ENCODE peak calls at places on chromosome 2, in eight cellular contexts. One of them, this sample, is unnamed. For H3K4me1, the result is how much of the 10 kb centered on the place peaks cover.

GRCh38 chr2:65018141-65018582 is 29.0 kb downstream of the SLC1A4 start:
- DNase-seq in astrocyte: no peak
- DNase-seq in heart left ventricle: peak
- DNase-seq in GM23248: no peak
- DNase-seq in tibial artery: peak
- DNase-seq in endothelial cell of umbilical vein: no peak
- DNase-seq in H1: no peak
- DNase-seq in stomach: no peak
- DNase-seq in this sample: no peak

GRCh38 chr2:190766581-190766980 is 114.0 kb upstream of the GLS start:
- DNase-seq in astrocyte: no peak
- DNase-seq in heart left ventricle: no peak
- DNase-seq in GM23248: no peak
- DNase-seq in tibial artery: no peak
- DNase-seq in endothelial cell of umbilical vein: no peak
- DNase-seq in H1: no peak
- DNase-seq in stomach: no peak
- DNase-seq in this sample: no peak

GRCh38 chr2:231634412-231634811 is 41.7 kb downstream of the TEX44 start:
- DNase-seq in astrocyte: no peak
- DNase-seq in heart left ventricle: no peak
- DNase-seq in GM23248: no peak
- DNase-seq in tibial artery: no peak
- DNase-seq in endothelial cell of umbilical vein: no peak
- DNase-seq in H1: no peak
- DNase-seq in stomach: no peak
- DNase-seq in this sample: no peak

GRCh38 chr2:237171396-237171795 is 85.7 kb downstream of the COPS8 start:
- DNase-seq in astrocyte: peak
- DNase-seq in heart left ventricle: no peak
- DNase-seq in GM23248: peak
- DNase-seq in tibial artery: peak
- DNase-seq in endothelial cell of umbilical vein: peak
- DNase-seq in H1: no peak
- DNase-seq in stomach: no peak
- DNase-seq in this sample: no peak

GRCh38 chr2:146934921-146935320 is 909.9 kb upstream of the ACVR2A start:
- DNase-seq in astrocyte: no peak
- DNase-seq in heart left ventricle: no peak
- DNase-seq in GM23248: no peak
- DNase-seq in tibial artery: no peak
- DNase-seq in endothelial cell of umbilical vein: no peak
- DNase-seq in H1: no peak
- DNase-seq in stomach: no peak
- DNase-seq in this sample: no peak

GRCh38 chr2:152740743-152741328 is 22.4 kb downstream of the ARL6IP6 start:
- DNase-seq in astrocyte: peak
- DNase-seq in heart left ventricle: no peak
- DNase-seq in GM23248: peak
- DNase-seq in tibial artery: no peak
- DNase-seq in endothelial cell of umbilical vein: peak
- DNase-seq in H1: no peak
- DNase-seq in stomach: no peak
- DNase-seq in this sample: no peak

GRCh38 chr2:34480366-34480765 is 881.3 kb upstream of the FAM98A start:
- DNase-seq in astrocyte: no peak
- DNase-seq in heart left ventricle: no peak
- DNase-seq in GM23248: no peak
- DNase-seq in tibial artery: no peak
- DNase-seq in endothelial cell of umbilical vein: no peak
- DNase-seq in H1: no peak
- DNase-seq in stomach: no peak
- DNase-seq in this sample: no peak

GRCh38 chr2:88116669-88117432 is 11.0 kb downstream of the FABP1 start:
- DNase-seq in astrocyte: no peak
- DNase-seq in heart left ventricle: no peak
- DNase-seq in GM23248: no peak
- DNase-seq in tibial artery: no peak
- DNase-seq in endothelial cell of umbilical vein: no peak
- DNase-seq in H1: no peak
- DNase-seq in stomach: no peak
- DNase-seq in this sample: no peak

GRCh38 chr2:54329482-54330225 is 73.6 kb upstream of the TSPYL6 start:
- DNase-seq in astrocyte: peak
- DNase-seq in heart left ventricle: peak
- DNase-seq in GM23248: peak
- DNase-seq in tibial artery: no peak
- DNase-seq in endothelial cell of umbilical vein: peak
- DNase-seq in H1: no peak
- DNase-seq in stomach: no peak
- DNase-seq in this sample: no peak

GRCh38 chr2:43071629-43072550 is 154.5 kb downstream of the ZFP36L2 start:
- DNase-seq in astrocyte: no peak
- DNase-seq in heart left ventricle: no peak
- DNase-seq in GM23248: peak
- DNase-seq in tibial artery: peak
- DNase-seq in endothelial cell of umbilical vein: no peak
- DNase-seq in H1: no peak
- DNase-seq in stomach: no peak
- DNase-seq in this sample: no peak

GRCh38 chr2:240968731-240969624 is 29.4 kb upstream of the SNED1 start:
- DNase-seq in astrocyte: no peak
- DNase-seq in heart left ventricle: no peak
- DNase-seq in GM23248: no peak
- DNase-seq in tibial artery: no peak
- DNase-seq in endothelial cell of umbilical vein: no peak
- DNase-seq in H1: no peak
- DNase-seq in stomach: no peak
- DNase-seq in this sample: no peak

GRCh38 chr2:27705851-27706622 is 42.3 kb downstream of the SLC4A1AP start:
- DNase-seq in astrocyte: peak
- DNase-seq in heart left ventricle: peak
- DNase-seq in GM23248: peak
- DNase-seq in tibial artery: peak
- DNase-seq in endothelial cell of umbilical vein: peak
- DNase-seq in H1: no peak
- DNase-seq in stomach: peak
- DNase-seq in this sample: no peak

GRCh38 chr2:241105641-241106040 is 3.6 kb upstream of the MTERF4 start:
- DNase-seq in astrocyte: no peak
- DNase-seq in heart left ventricle: no peak
- DNase-seq in GM23248: no peak
- DNase-seq in tibial artery: no peak
- DNase-seq in endothelial cell of umbilical vein: no peak
- DNase-seq in H1: no peak
- DNase-seq in stomach: no peak
- DNase-seq in this sample: no peak

GRCh38 chr2:9896216-9896615 is 52.9 kb downstream of the TAF1B start:
- DNase-seq in astrocyte: no peak
- DNase-seq in heart left ventricle: no peak
- DNase-seq in GM23248: no peak
- DNase-seq in tibial artery: no peak
- DNase-seq in endothelial cell of umbilical vein: no peak
- DNase-seq in H1: no peak
- DNase-seq in stomach: no peak
- DNase-seq in this sample: no peak

GRCh38 chr2:232385660-232386489 is 7.3 kb downstream of the ALPP start:
- DNase-seq in astrocyte: peak
- DNase-seq in heart left ventricle: no peak
- DNase-seq in GM23248: peak
- DNase-seq in tibial artery: no peak
- DNase-seq in endothelial cell of umbilical vein: peak
- DNase-seq in H1: no peak
- DNase-seq in stomach: no peak
- DNase-seq in this sample: no peak

GRCh38 chr2:78941751-78942150 is 83.8 kb upstream of the REG3G start:
- DNase-seq in astrocyte: no peak
- DNase-seq in heart left ventricle: no peak
- DNase-seq in GM23248: no peak
- DNase-seq in tibial artery: no peak
- DNase-seq in endothelial cell of umbilical vein: peak
- DNase-seq in H1: no peak
- DNase-seq in stomach: no peak
- DNase-seq in this sample: no peak

GRCh38 chr2:148044322-148044721 is 23.4 kb downstream of the MBD5 start:
- DNase-seq in astrocyte: no peak
- DNase-seq in heart left ventricle: no peak
- DNase-seq in GM23248: no peak
- DNase-seq in tibial artery: no peak
- DNase-seq in endothelial cell of umbilical vein: no peak
- DNase-seq in H1: no peak
- DNase-seq in stomach: no peak
- DNase-seq in this sample: no peak

GRCh38 chr2:96985181-96985580 is 1.2 kb downstream of the FAM178B start:
- DNase-seq in astrocyte: no peak
- DNase-seq in heart left ventricle: no peak
- DNase-seq in GM23248: no peak
- DNase-seq in tibial artery: no peak
- DNase-seq in endothelial cell of umbilical vein: no peak
- DNase-seq in H1: no peak
- DNase-seq in stomach: no peak
- DNase-seq in this sample: no peak

GRCh38 chr2:145199052-145199451 is 679.1 kb upstream of the ZEB2 start:
- DNase-seq in astrocyte: no peak
- DNase-seq in heart left ventricle: no peak
- DNase-seq in GM23248: no peak
- DNase-seq in tibial artery: no peak
- DNase-seq in endothelial cell of umbilical vein: no peak
- DNase-seq in H1: no peak
- DNase-seq in stomach: no peak
- DNase-seq in this sample: no peak

GRCh38 chr2:195586062-195586713 is 70.8 kb upstream of the SLC39A10 start:
- DNase-seq in astrocyte: no peak
- DNase-seq in heart left ventricle: no peak
- DNase-seq in GM23248: no peak
- DNase-seq in tibial artery: no peak
- DNase-seq in endothelial cell of umbilical vein: no peak
- DNase-seq in H1: peak
- DNase-seq in stomach: no peak
- DNase-seq in this sample: peak

GRCh38 chr2:186848873-186849578 is at the start of gene ZSWIM2:
- DNase-seq in astrocyte: peak
- DNase-seq in heart left ventricle: peak
- DNase-seq in GM23248: peak
- DNase-seq in tibial artery: peak
- DNase-seq in endothelial cell of umbilical vein: peak
- DNase-seq in H1: peak
- DNase-seq in stomach: peak
- DNase-seq in this sample: peak

GRCh38 chr2:178111743-178112142 is 494 bp upstream of the RBM45 start:
- DNase-seq in astrocyte: no peak
- DNase-seq in heart left ventricle: no peak
- DNase-seq in GM23248: no peak
- DNase-seq in tibial artery: no peak
- DNase-seq in endothelial cell of umbilical vein: no peak
- DNase-seq in H1: no peak
- DNase-seq in stomach: no peak
- DNase-seq in this sample: no peak
- H3K4me3 ChIP-seq in astrocyte: no peak
- H3K4me3 ChIP-seq in heart left ventricle: peak
- H3K4me3 ChIP-seq in GM23248: peak
- H3K4me3 ChIP-seq in tibial artery: peak
- H3K4me3 ChIP-seq in endothelial cell of umbilical vein: no peak
- H3K4me3 ChIP-seq in H1: no peak
- H3K4me3 ChIP-seq in stomach: peak
- H3K4me3 ChIP-seq in this sample: no peak

GRCh38 chr2:150484006-150484405 is 3.5 kb downstream of the RND3 start:
- DNase-seq in astrocyte: no peak
- DNase-seq in heart left ventricle: no peak
- DNase-seq in GM23248: peak
- DNase-seq in tibial artery: no peak
- DNase-seq in endothelial cell of umbilical vein: peak
- DNase-seq in H1: no peak
- DNase-seq in stomach: no peak
- DNase-seq in this sample: no peak
- H3K4me1 ChIP-seq in astrocyte: under half
- H3K4me1 ChIP-seq in heart left ventricle: under half
- H3K4me1 ChIP-seq in GM23248: half or more
- H3K4me1 ChIP-seq in tibial artery: under half
- H3K4me1 ChIP-seq in endothelial cell of umbilical vein: half or more
- H3K4me1 ChIP-seq in H1: under half
- H3K4me1 ChIP-seq in stomach: under half
- H3K4me1 ChIP-seq in this sample: under half

GRCh38 chr2:11290211-11290610 is 54.2 kb downstream of the ROCK2 start:
- DNase-seq in astrocyte: no peak
- DNase-seq in heart left ventricle: no peak
- DNase-seq in GM23248: no peak
- DNase-seq in tibial artery: no peak
- DNase-seq in endothelial cell of umbilical vein: no peak
- DNase-seq in H1: no peak
- DNase-seq in stomach: no peak
- DNase-seq in this sample: no peak
- H3K27ac ChIP-seq in astrocyte: no peak
- H3K27ac ChIP-seq in heart left ventricle: no peak
- H3K27ac ChIP-seq in GM23248: no peak
- H3K27ac ChIP-seq in tibial artery: no peak
- H3K27ac ChIP-seq in endothelial cell of umbilical vein: no peak
- H3K27ac ChIP-seq in H1: no peak
- H3K27ac ChIP-seq in stomach: no peak
- H3K27ac ChIP-seq in this sample: no peak

DNA sequence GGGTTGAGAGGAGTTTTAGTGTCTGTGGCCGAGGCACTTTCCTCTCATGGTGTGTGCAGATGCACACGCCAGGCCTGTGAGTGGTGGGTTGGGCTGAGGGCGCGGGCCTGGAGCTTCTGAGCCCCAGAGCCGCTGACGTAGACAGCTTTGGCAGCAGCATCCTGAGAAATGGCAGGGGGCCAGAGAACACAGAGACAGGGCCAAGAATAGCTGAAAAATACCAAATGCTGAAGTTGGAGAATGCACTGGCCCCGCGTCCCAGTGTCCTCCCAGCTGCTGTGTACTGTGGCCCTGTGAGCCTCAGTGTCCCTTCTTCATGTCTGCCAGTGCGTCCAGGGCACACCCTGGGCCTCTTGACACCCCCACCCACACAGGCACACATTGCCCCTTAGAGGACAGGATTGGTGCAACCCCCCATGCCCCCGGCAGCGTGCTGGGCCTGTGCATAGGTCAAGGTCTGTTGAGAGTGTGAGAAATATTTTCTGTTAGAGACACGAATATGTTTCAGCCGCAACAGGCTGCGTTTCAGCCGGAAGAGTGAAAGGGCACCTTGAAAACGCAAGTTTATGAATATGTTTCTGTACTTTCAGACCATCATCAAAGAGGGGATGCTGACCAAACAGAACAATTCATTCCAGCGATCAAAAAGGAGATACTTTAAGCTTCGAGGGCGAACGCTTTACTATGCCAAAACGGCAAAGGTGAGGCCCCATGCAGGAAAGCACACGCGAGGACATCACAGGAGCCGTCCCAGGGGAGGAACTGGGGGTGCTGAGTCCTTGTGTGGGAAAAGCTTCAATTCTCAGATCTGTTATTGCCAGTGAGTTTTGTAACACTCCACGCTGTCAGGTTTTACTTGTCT is 33.6 kb downstream of the DGKD start:
- DNase-seq in astrocyte: peak
- DNase-seq in heart left ventricle: peak
- DNase-seq in GM23248: peak
- DNase-seq in tibial artery: peak
- DNase-seq in endothelial cell of umbilical vein: peak
- DNase-seq in H1: no peak
- DNase-seq in stomach: peak
- DNase-seq in this sample: no peak
- H3K4me3 ChIP-seq in astrocyte: peak
- H3K4me3 ChIP-seq in heart left ventricle: peak
- H3K4me3 ChIP-seq in GM23248: peak
- H3K4me3 ChIP-seq in tibial artery: peak
- H3K4me3 ChIP-seq in endothelial cell of umbilical vein: no peak
- H3K4me3 ChIP-seq in H1: no peak
- H3K4me3 ChIP-seq in stomach: no peak
- H3K4me3 ChIP-seq in this sample: no peak

GRCh38 chr2:201257381-201257940 is 2.9 kb upstream of the CASP8 start:
- DNase-seq in astrocyte: no peak
- DNase-seq in heart left ventricle: peak
- DNase-seq in GM23248: no peak
- DNase-seq in tibial artery: peak
- DNase-seq in endothelial cell of umbilical vein: no peak
- DNase-seq in H1: no peak
- DNase-seq in stomach: peak
- DNase-seq in this sample: no peak
- H3K4me1 ChIP-seq in astrocyte: under half
- H3K4me1 ChIP-seq in heart left ventricle: under half
- H3K4me1 ChIP-seq in GM23248: under half
- H3K4me1 ChIP-seq in tibial artery: under half
- H3K4me1 ChIP-seq in endothelial cell of umbilical vein: under half
- H3K4me1 ChIP-seq in H1: under half
- H3K4me1 ChIP-seq in stomach: under half
- H3K4me1 ChIP-seq in this sample: under half